ENCODE peak calls at places on chromosomes 3 and 15, in four cellular contexts. P, X, L and J are unnamed samples.
A peak's percentile ranks its signal among the peaks of the same experiment; 100 is the strongest.

GRCh38 chr3:12692444-12692843 is 28.5 kb upstream of the RAF1 start:
- DNase-seq in P (no peak), L (no peak), X (no peak), J (no peak)

GRCh38 chr3:27271890-27272289 is 97.3 kb downstream of the NEK10 start:
- DNase-seq in L (no peak), P (no peak), X (no peak), J (no peak)

GRCh38 chr3:188097786-188098185 is 56.2 kb upstream of the LPP start:
- DNase-seq in L (no peak), P (no peak), X (no peak), J (no peak)

GRCh38 chr15:88605507-88606436 is 15.4 kb upstream of the AEN start:
- DNase-seq in X (no peak), P (no peak), L (peak; percentile 43), J (no peak)

GRCh38 chr3:48784426-48785120 is 63.1 kb downstream of the PRKAR2A start:
- DNase-seq in P (peak; percentile 86), L (no peak), X (peak; percentile 18), J (no peak)

GRCh38 chr3:154285221-154285620 is 39.1 kb downstream of the DHX36 start:
- DNase-seq in X (no peak), P (no peak), L (no peak), J (no peak)

GRCh38 chr3:99928758-99929408 is 111.2 kb downstream of the CMSS1 start:
- DNase-seq in X (no peak), P (no peak), L (no peak), J (no peak)

GRCh38 chr15:53833134-53833624 is 73.7 kb upstream of the WDR72 start:
- DNase-seq in L (no peak), P (peak; percentile 1), X (peak; percentile 3), J (no peak)

GRCh38 chr3:178320481-178321352 is 215.5 kb upstream of the KCNMB2 start:
- DNase-seq in X (peak; percentile 49), P (peak; percentile 82), L (no peak), J (no peak)

GRCh38 chr3:47877288-47877687 is 74.3 kb downstream of the DHX30 start:
- DNase-seq in X (no peak), L (no peak), P (peak; percentile 40), J (no peak)

GRCh38 chr15:60518511-60518910 is 39.6 kb upstream of the ICE2 start:
- DNase-seq in P (no peak), X (no peak), L (no peak), J (no peak)

GRCh38 chr3:23094890-23095462 is 108.2 kb upstream of the UBE2E2 start:
- DNase-seq in X (peak; percentile 19), L (no peak), P (peak; percentile 77), J (no peak)

GRCh38 chr15:85973584-85974347 is 105.9 kb upstream of the AGBL1 start:
- DNase-seq in L (no peak), P (peak; percentile 32), X (no peak), J (no peak)

GRCh38 chr15:25676070-25676469 is 187.1 kb downstream of the ATP10A start:
- DNase-seq in P (no peak), X (no peak), L (no peak), J (no peak)

GRCh38 chr3:131277836-131278497 is 103.6 kb upstream of the NUDT16 start:
- DNase-seq in P (peak; percentile 26), X (peak; percentile 26), L (no peak), J (no peak)

GRCh38 chr3:161927131-161927530 is 430.5 kb downstream of the OTOL1 start:
- DNase-seq in X (no peak), L (no peak), P (no peak), J (no peak)

GRCh38 chr15:42153874-42154575 is 2.4 kb downstream of the PLA2G4F start:
- DNase-seq in P (no peak), X (no peak), L (no peak), J (no peak)

GRCh38 chr3:196287066-196287404 is 491 bp downstream of the PCYT1A start:
- DNase-seq in P (peak; percentile 11), X (peak; percentile 14), L (no peak), J (no peak)
- TF ChIP-seq CTCF in P (no peak), X (no peak), L (no peak), J (no peak)

GRCh38 chr15:97884513-97885131 is 75.9 kb upstream of the ARRDC4 start:
- DNase-seq in L (no peak), X (no peak), P (no peak), J (no peak)

GRCh38 chr15:97875513-97876285 is 84.8 kb upstream of the ARRDC4 start:
- DNase-seq in X (no peak), L (no peak), P (no peak), J (no peak)

GRCh38 chr15:97881568-97881967 is 78.9 kb upstream of the ARRDC4 start:
- DNase-seq in X (no peak), P (no peak), L (no peak), J (no peak)
- TF ChIP-seq CTCF in X (no peak), P (no peak), L (no peak), J (no peak)

DNA sequence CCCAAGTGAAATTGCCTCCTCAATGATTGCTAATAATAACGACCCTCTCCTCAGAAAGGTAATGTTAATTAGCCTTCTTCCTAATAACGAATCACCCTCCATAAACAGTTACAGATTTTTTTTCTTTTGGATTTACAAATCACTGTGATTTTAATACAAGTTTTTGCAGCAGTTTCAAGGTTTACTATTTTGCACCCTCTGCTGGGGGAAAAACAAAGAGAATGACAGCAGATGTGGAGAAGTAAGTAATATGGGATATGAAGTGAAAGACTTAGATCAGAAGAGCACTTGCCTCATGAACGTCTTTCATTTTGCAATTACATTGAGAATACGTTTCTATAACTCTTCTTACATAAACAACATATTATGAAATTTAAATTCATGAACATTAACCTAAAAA is 16.1 kb upstream of the CNTN3 start:
- DNase-seq in P (no peak), X (peak; percentile 65), L (no peak), J (no peak)
- TF ChIP-seq CTCF in P (peak; percentile 16), X (peak; percentile 82), L (no peak), J (peak; percentile 57)

DNA sequence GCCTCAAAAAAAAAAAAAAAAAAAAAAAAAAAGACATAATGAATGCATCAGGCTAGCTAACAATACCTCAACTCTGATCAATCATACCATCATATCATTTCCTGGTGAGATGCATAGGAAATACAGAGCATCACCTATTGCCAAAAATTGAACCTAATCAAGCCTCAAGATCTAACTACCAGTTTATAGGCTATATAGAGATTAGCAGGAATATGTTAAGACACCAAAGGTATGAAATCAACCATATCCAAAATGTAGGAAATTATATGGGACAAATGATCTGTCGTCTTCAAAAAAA is 387 bp upstream of the VPS33B start:
- DNase-seq in X (no peak), P (no peak), L (peak; percentile 22), J (no peak)
- TF ChIP-seq CTCF in X (no peak), P (no peak), L (no peak), J (no peak)

DNA sequence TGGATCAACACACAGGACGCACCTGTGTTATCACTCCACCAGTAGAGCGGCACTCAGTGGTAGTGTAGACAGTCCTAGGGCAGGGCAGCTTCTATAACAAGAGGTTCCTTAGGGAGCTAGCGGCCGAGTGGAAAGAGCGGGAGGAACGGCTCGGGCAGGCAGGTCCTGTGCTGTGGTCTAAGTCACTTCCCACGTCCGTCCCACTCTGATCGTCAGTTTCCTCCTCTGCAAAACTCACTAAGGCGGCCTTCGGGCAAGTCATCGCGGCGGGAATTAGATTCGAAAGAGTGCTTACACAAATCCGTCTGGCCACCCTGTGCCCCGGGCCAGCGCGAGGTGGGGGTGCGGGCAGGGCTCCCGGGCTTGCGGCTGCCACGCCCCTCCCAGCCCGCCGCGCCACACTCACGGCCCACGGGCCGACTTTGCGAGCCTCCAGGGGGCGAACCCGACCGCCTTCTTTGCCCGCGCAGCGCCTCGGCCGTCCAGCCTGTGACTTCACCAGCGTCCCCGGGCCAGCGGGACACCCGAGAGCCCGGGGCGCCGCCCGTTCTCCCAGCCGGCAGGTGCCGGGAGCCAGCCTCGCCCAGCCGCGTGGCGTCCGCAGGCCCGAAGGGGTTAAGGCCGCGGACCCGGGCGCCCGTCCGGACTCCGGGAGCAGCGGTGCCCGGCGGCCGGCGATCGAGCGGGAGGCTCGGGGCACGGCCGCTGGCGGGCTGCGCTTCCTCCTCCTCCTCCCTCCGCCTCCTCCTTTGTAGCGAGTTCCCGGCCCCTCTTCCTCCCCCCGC is 426 bp upstream of the CORO2B start:
- DNase-seq in L (peak; percentile 51), P (peak; percentile 41), X (peak; percentile 59), J (peak; percentile 77)
- TF ChIP-seq CTCF in L (no peak), P (peak; percentile 3), X (peak; percentile 79), J (peak; percentile 67)